ENCODE peak calls at places on chromosome 2, in five cellular contexts. I, D, M, L and Q are unnamed samples.

GRCh38 chr2:7840651-7841380 is 841.0 kb upstream of the ID2 start:
- DNase-seq in D (no peak), M (no peak), L (no peak), I (no peak), Q (no peak)

GRCh38 chr2:9021563-9022211 is 18.2 kb upstream of the MBOAT2 start:
- DNase-seq in D (no peak), M (no peak), L (no peak), I (no peak), Q (no peak)

GRCh38 chr2:227154976-227155375 is 9.0 kb downstream of the COL4A4 start:
- DNase-seq in I (no peak), L (peak; percentile 74), D (no peak), M (no peak), Q (peak; percentile 33)

GRCh38 chr2:162917626-162918025 is 79.1 kb upstream of the KCNH7 start:
- DNase-seq in L (no peak), I (no peak), D (no peak), M (no peak), Q (no peak)

GRCh38 chr2:239815638-239816035 is 209.5 kb downstream of the NDUFA10 start:
- DNase-seq in D (no peak), M (no peak), I (no peak), L (no peak), Q (no peak)

GRCh38 chr2:70936979-70937811 is 1.5 kb downstream of the ATP6V1B1 start:
- DNase-seq in D (no peak), I (no peak), M (no peak), L (no peak), Q (no peak)

GRCh38 chr2:66926594-66927112 is 470.5 kb upstream of the ETAA1 start:
- DNase-seq in M (no peak), L (no peak), D (no peak), I (no peak), Q (no peak)

GRCh38 chr2:201216918-201217317 is 34.0 kb downstream of the CASP10 start:
- DNase-seq in M (no peak), I (no peak), D (no peak), L (no peak), Q (no peak)

GRCh38 chr2:141200191-141200590 is 930.6 kb downstream of the LRP1B start:
- DNase-seq in M (no peak), L (no peak), D (no peak), I (no peak), Q (no peak)

GRCh38 chr2:42036940-42037339 is 10.9 kb upstream of the PKDCC start:
- DNase-seq in L (no peak), D (no peak), M (no peak), I (no peak), Q (no peak)